ENCODE peak calls at places on chromosome 3, in five cellular contexts. Z, Y, O, C and J are unnamed samples.

GRCh38 chr3:163622384-163622783 is 1455.9 kb downstream of the SI start:
- DNase-seq in Z (no peak), Y (no peak), O (no peak), C (no peak), J (no peak)

GRCh38 chr3:104879919-104880318 is 486.8 kb upstream of the ALCAM start:
- DNase-seq in Z (no peak), Y (peak; percentile 77), O (peak; percentile 38), C (no peak), J (no peak)

GRCh38 chr3:177427096-177427495 is 229.8 kb upstream of the TBL1XR1 start:
- DNase-seq in Z (peak; percentile 78), Y (no peak), O (no peak), C (no peak), J (no peak)

GRCh38 chr3:29486087-29486486 is 205.2 kb downstream of the RBMS3 start:
- DNase-seq in Z (no peak), Y (no peak), O (peak; percentile 81), C (no peak), J (peak; percentile 43)

GRCh38 chr3:197309528-197310361 is 11.3 kb upstream of the DLG1 start:
- DNase-seq in Z (no peak), Y (peak; percentile 74), O (peak; percentile 95), C (no peak), J (peak; percentile 92)

GRCh38 chr3:57078366-57079220 is 18.1 kb downstream of the SPATA12 start:
- DNase-seq in Z (peak; percentile 50), Y (peak; percentile 98), O (peak; percentile 82), C (peak; percentile 84), J (peak; percentile 5)

GRCh38 chr3:123634149-123635051 is 49.5 kb upstream of the HACD2 start:
- DNase-seq in Z (no peak), Y (peak; percentile 73), O (no peak), C (no peak), J (no peak)

GRCh38 chr3:60448668-60449067 is 802.6 kb downstream of the FHIT start:
- DNase-seq in Z (no peak), Y (no peak), O (no peak), C (no peak), J (no peak)

GRCh38 chr3:178454714-178455113 is 81.5 kb upstream of the KCNMB2 start:
- DNase-seq in Z (no peak), Y (no peak), O (peak; percentile 78), C (peak; percentile 80), J (peak; percentile 29)

GRCh38 chr3:83224101-83224868 is 1462.8 kb upstream of the GBE1 start:
- DNase-seq in Z (no peak), Y (no peak), O (no peak), C (no peak), J (no peak)

GRCh38 chr3:28151608-28152228 is 89.7 kb upstream of the CMC1 start:
- DNase-seq in Z (peak; percentile 37), Y (no peak), O (no peak), C (no peak), J (no peak)

GRCh38 chr3:185781759-185782158 is 43.1 kb downstream of the IGF2BP2 start:
- DNase-seq in Z (no peak), Y (peak; percentile 73), O (peak; percentile 80), C (no peak), J (no peak)

GRCh38 chr3:100480111-100480510 is 12.3 kb upstream of the TMEM45A start:
- DNase-seq in Z (no peak), Y (no peak), O (no peak), C (no peak), J (no peak)

GRCh38 chr3:6921041-6921440 is 60.1 kb downstream of the GRM7 start:
- DNase-seq in Z (no peak), Y (no peak), O (no peak), C (no peak), J (no peak)

GRCh38 chr3:197393711-197394110 is 95.3 kb upstream of the DLG1 start:
- DNase-seq in Z (peak; percentile 47), Y (no peak), O (no peak), C (no peak), J (no peak)

GRCh38 chr3:23805881-23806321 is at the start of gene UBE2E1:
- DNase-seq in Z (peak; percentile 84), Y (peak; percentile 97), O (peak; percentile 60), C (peak; percentile 87), J (peak; percentile 21)

GRCh38 chr3:56137406-56137805 is 330.9 kb downstream of the ERC2 start:
- DNase-seq in Z (no peak), Y (peak; percentile 43), O (peak; percentile 27), C (no peak), J (no peak)

GRCh38 chr3:185900228-185900627 is 37.6 kb downstream of the TRA2B start:
- DNase-seq in Z (no peak), Y (peak; percentile 95), O (peak; percentile 97), C (no peak), J (peak; percentile 78)

GRCh38 chr3:72181231-72181630 is 396.3 kb upstream of the PROK2 start:
- DNase-seq in Z (no peak), Y (no peak), O (no peak), C (no peak), J (no peak)

GRCh38 chr3:152381881-152382295 is 113.2 kb downstream of the MBNL1 start:
- DNase-seq in Z (no peak), Y (no peak), O (no peak), C (no peak), J (no peak)

GRCh38 chr3:152384412-152384811 is 115.7 kb downstream of the MBNL1 start:
- DNase-seq in Z (no peak), Y (no peak), O (no peak), C (no peak), J (no peak)

GRCh38 chr3:152380048-152380447 is 111.3 kb downstream of the MBNL1 start:
- DNase-seq in Z (no peak), Y (no peak), O (no peak), C (no peak), J (no peak)

GRCh38 chr3:152383136-152383606 is 114.4 kb downstream of the MBNL1 start:
- DNase-seq in Z (no peak), Y (no peak), O (no peak), C (no peak), J (no peak)

DNA sequence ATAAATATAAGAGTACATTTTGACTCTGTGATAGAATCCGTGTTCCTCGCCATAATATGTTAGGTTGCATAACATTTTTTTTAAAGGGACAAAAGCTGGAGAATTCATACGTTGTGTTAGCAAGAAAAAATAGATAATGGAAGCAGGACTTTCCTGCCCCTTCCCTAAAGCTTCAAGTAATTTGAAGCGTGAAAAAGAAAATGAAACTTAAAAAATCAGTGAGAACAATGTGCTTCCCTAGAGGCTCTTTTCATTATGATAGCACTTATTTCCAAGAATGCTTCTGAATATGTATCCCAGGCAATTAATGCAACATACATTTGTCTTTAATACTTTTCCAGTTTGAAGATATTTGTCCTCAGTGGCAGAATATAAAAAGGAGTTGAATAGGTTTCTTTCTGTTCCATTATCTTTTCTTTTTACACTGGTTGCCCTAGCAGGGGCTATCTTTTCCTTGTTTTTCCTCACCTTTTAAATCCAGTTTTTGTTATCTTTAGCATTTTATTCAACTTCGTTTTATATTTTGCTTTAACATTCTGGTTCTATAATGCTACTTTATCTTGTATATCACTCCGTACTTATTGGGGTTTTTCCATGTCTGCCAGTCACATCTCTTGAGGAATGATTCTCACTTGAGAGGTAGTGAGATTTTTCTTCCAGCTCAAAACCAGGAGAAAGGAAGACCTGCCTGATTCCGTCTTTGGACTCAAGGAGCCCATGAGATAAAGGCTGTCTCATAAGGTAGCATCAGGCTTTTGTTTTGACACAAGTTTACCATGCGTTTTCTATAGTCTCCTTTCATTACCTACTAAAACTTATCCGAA is 113.8 kb downstream of the MBNL1 start:
- DNase-seq in Z (no peak), Y (no peak), O (no peak), C (no peak), J (no peak)
- H3K4me3 ChIP-seq in Z (peak overlapping the region; percentile 39), Y (peak overlapping the region; percentile 46), O (no peak overlapping the region), C (peak overlapping the region; percentile 61), J (no peak overlapping the region)

GRCh38 chr3:46442591-46443530 is 21.8 kb downstream of the LTF start:
- DNase-seq in Z (no peak), Y (no peak), O (peak; percentile 52), C (no peak), J (no peak)
- TF ChIP-seq CTCF in Z (no peak), Y (no peak), O (peak; percentile 52), C (no peak), J (peak; percentile 57)

GRCh38 chr3:115624029-115624645 is 827 bp downstream of the GAP43 start:
- DNase-seq in Z (no peak), Y (peak; percentile 8), O (peak; percentile 1), C (no peak), J (no peak)

GRCh38 chr3:115626006-115626409 is 2.7 kb downstream of the GAP43 start:
- DNase-seq in Z (no peak), Y (no peak), O (no peak), C (no peak), J (no peak)

GRCh38 chr3:115626711-115627110 is 3.4 kb downstream of the GAP43 start:
- DNase-seq in Z (no peak), Y (no peak), O (no peak), C (no peak), J (no peak)

GRCh38 chr3:115623414-115623868 is at the start of gene GAP43:
- DNase-seq in Z (no peak), Y (peak; percentile 39), O (peak; percentile 84), C (peak; percentile 48), J (peak; percentile 75)

GRCh38 chr3:115624898-115625297 is 1.6 kb downstream of the GAP43 start:
- DNase-seq in Z (no peak), Y (no peak), O (no peak), C (no peak), J (no peak)
- H3K4me3 ChIP-seq in Z (no peak overlapping the region), Y (no peak overlapping the region), O (no peak overlapping the region), C (no peak overlapping the region), J (no peak overlapping the region)

GRCh38 chr3:142844339-142844977 is 44.4 kb downstream of the PCOLCE2 start:
- DNase-seq in Z (no peak), Y (peak; percentile 69), O (peak; percentile 71), C (no peak), J (peak; percentile 28)
- TF ChIP-seq CTCF in Z (peak; percentile 53), Y (peak; percentile 68), O (peak; percentile 68), C (no peak), J (peak; percentile 63)